ENCODE peak calls at places on chromosome 18, in four cellular contexts. O is IMR-90, K is neuronal stem cell, B is breast epithelium. I is an unnamed sample.
A peak's percentile ranks its signal among the peaks of the same experiment; 100 is the strongest.

GRCh38 chr18:5879479-5879882 is 15.8 kb downstream of the TMEM200C start:
- DNase-seq in O (peak; percentile 65), B (no peak), K (no peak), I (no peak)

GRCh38 chr18:36075862-36076587 is 8.7 kb upstream of the RPRD1A start:
- DNase-seq in B (no peak), K (no peak), O (peak; percentile 89), I (no peak)

GRCh38 chr18:68764016-68764415 is 33.9 kb upstream of the CCDC102B start:
- DNase-seq in K (no peak), O (peak; percentile 77), B (no peak), I (no peak)

GRCh38 chr18:50429207-50429948 is 54.5 kb downstream of the SKA1 start:
- DNase-seq in B (no peak), O (peak; percentile 12), K (no peak), I (no peak)

GRCh38 chr18:967037-967576 is 62.4 kb downstream of the ADCYAP1 start:
- DNase-seq in O (no peak), K (no peak), B (no peak), I (no peak)

GRCh38 chr18:31610841-31611240 is 19.2 kb downstream of the TTR start:
- DNase-seq in B (no peak), K (peak; percentile 17), O (no peak), I (no peak)

GRCh38 chr18:40935423-40935822 is 1019.6 kb upstream of the PIK3C3 start:
- DNase-seq in K (no peak), O (peak; percentile 15), B (no peak), I (no peak)

GRCh38 chr18:50559750-50560680 is at the start of gene MAPK4:
- DNase-seq in O (no peak), K (peak; percentile 48), B (no peak), I (no peak)

GRCh38 chr18:40851014-40851429 is 1104.0 kb upstream of the PIK3C3 start:
- DNase-seq in O (peak; percentile 54), B (no peak), K (no peak), I (no peak)

GRCh38 chr18:24019641-24020331 is 5.2 kb downstream of the TTC39C start:
- DNase-seq in O (no peak), K (no peak), B (no peak), I (peak; percentile 51)

GRCh38 chr18:58313491-58314032 is 269.5 kb downstream of the NEDD4L start:
- DNase-seq in K (no peak), O (no peak), B (no peak), I (no peak)

GRCh38 chr18:42517896-42518295 is 562.9 kb downstream of the PIK3C3 start:
- DNase-seq in K (no peak), O (no peak), B (no peak), I (no peak)

GRCh38 chr18:62975785-62976184 is 260.4 kb downstream of the PHLPP1 start:
- DNase-seq in K (no peak), O (no peak), B (no peak), I (no peak)

GRCh38 chr18:22168360-22168921 is 948 bp upstream of the GATA6 start:
- DNase-seq in K (no peak), O (no peak), B (no peak), I (no peak)

GRCh38 chr18:32441536-32441935 is 29.1 kb downstream of the GAREM1 start:
- DNase-seq in O (no peak), K (no peak), B (no peak), I (no peak)

GRCh38 chr18:13287372-13287771 is 68.8 kb downstream of the LDLRAD4 start:
- DNase-seq in B (no peak), K (no peak), O (no peak), I (no peak)

GRCh38 chr18:58599106-58599505 is 29.8 kb downstream of the ALPK2 start:
- DNase-seq in O (peak; percentile 58), B (no peak), K (no peak), I (no peak)

GRCh38 chr18:37442477-37442876 is 123.1 kb downstream of the CELF4 start:
- DNase-seq in O (no peak), B (no peak), K (no peak), I (no peak)

GRCh38 chr18:56221195-56222065 is 417.0 kb downstream of the TXNL1 start:
- DNase-seq in B (no peak), K (no peak), O (no peak), I (no peak)

GRCh38 chr18:48828201-48828580 is 122.6 kb downstream of the SMAD7 start:
- DNase-seq in K (no peak), O (no peak), B (no peak), I (no peak)
- H3K4me3 ChIP-seq in K (peak overlapping the region; percentile 37), O (no peak overlapping the region), B (peak overlapping the region; percentile 22), I (no peak overlapping the region)

DNA sequence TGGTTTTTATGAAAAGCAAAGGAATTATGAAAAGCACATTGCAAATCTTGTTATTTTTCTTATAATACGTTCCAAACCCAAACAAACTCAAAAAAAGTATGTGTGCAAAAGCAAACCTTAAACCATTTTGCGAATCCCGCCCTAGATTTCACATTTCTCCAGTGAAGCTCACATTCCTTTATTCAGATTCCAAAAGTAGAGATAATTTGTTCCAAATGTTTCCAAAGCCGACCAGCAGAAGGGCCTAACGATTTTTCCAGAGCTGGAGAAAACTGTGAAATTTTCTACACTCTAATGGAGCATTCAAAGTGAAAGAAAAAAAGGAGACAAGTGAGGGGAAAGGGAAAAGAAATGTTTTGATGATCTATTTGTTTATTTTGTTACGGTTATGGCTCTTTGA is 286.5 kb upstream of the SLC14A2 start:
- DNase-seq in B (no peak), K (no peak), O (no peak), I (no peak)
- H3K4me3 ChIP-seq in B (no peak overlapping the region), K (no peak overlapping the region), O (no peak overlapping the region), I (no peak overlapping the region)

GRCh38 chr18:3062798-3063563 is 50.0 kb upstream of the LPIN2 start:
- DNase-seq in O (peak; percentile 15), K (peak; percentile 51), B (peak; percentile 57), I (peak; percentile 41)
- H3K4me3 ChIP-seq in O (no peak overlapping the region), K (no peak overlapping the region), B (peak overlapping the region; percentile 21), I (no peak overlapping the region)

GRCh38 chr18:78827141-78827540 is 152.5 kb upstream of the SALL3 start:
- DNase-seq in K (no peak), O (no peak), B (no peak), I (no peak)

GRCh38 chr18:78830161-78830560 is 149.5 kb upstream of the SALL3 start:
- DNase-seq in K (no peak), O (no peak), B (no peak), I (no peak)

GRCh38 chr18:78825168-78825567 is 154.4 kb upstream of the SALL3 start:
- DNase-seq in K (no peak), B (no peak), O (no peak), I (no peak)

GRCh38 chr18:78828131-78828530 is 151.5 kb upstream of the SALL3 start:
- DNase-seq in O (no peak), K (no peak), B (no peak), I (no peak)

DNA sequence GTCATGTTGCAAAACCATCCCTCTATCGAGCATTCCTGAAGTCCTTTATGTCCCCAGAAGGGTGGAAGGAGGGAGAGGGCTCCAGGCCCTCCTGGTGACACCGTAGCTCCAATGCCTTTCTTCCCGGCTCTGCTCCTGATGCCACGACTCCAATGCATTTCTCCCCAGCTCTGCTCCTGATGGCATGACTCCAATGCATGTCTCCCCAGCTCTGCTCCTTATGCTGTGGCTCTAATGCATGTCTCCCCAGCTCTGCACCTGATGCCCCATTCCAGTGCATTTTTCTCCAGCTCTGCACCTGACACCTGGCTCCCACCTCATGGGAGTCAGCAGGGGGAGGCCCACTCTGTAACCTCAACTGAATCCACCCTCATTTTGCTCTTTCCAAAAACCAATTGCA is 153.0 kb upstream of the SALL3 start:
- DNase-seq in O (no peak), B (no peak), K (no peak), I (no peak)
- H3K4me3 ChIP-seq in O (no peak overlapping the region), B (no peak overlapping the region), K (no peak overlapping the region), I (no peak overlapping the region)

GRCh38 chr18:75247601-75248421 is 37.2 kb downstream of the TSHZ1 start:
- DNase-seq in K (no peak), O (peak; percentile 65), B (no peak), I (no peak)
- H3K4me3 ChIP-seq in K (no peak overlapping the region), O (peak overlapping the region; percentile 40), B (peak overlapping the region; percentile 46), I (peak overlapping the region; percentile 50)

DNA sequence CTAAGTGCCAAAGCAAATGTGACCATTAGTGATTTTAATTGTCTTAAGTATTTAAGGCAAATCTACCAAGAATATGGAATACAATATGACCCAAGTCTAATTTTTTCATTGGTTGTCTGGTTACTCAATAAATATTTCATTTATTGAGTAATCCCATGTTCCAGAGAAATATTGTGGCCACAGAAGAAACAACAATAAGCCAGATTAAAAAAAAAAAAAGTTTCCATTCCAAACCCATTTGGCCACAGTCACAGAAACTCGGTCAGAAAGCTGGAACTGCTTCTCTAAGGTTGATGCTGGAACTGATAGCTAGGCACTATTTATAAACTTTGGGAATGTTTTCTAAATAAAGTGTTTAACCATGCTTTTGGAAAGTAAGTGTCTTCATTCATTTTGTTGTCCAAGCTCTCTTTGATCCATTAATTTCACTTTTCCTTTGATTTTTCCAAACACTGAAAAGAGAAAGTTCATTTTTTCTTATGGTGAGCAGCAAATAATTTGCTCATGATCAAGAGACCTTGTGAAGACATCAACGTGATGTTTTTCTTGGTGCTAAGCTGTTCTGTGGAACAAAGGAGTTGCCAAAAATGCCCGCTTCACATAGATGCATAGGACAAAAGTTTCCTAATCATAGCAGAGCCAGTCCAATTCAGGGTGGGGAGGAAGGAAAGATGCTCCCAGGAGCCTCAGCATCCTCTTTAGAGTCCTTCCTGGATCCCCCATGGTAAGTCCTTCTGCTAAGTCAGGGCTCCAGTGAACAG is 72.1 kb upstream of the CCBE1 start:
- DNase-seq in K (no peak), B (no peak), O (peak; percentile 36), I (no peak)
- H3K4me3 ChIP-seq in K (no peak overlapping the region), B (no peak overlapping the region), O (no peak overlapping the region), I (no peak overlapping the region)

GRCh38 chr18:9915291-9916066 is 1.7 kb downstream of the VAPA start:
- DNase-seq in B (no peak), O (peak; percentile 7), K (no peak), I (no peak)

GRCh38 chr18:9918016-9918680 is 4.3 kb downstream of the VAPA start:
- DNase-seq in K (no peak), B (no peak), O (peak; percentile 47), I (no peak)

GRCh38 chr18:9916067-9916684 is 2.4 kb downstream of the VAPA start:
- DNase-seq in O (peak; percentile 25), B (no peak), K (no peak), I (no peak)

GRCh38 chr18:9914584-9915290 is 921 bp downstream of the VAPA start:
- DNase-seq in O (peak; percentile 84), K (peak; percentile 29), B (peak; percentile 83), I (peak; percentile 69)

GRCh38 chr18:9916814-9917213 is 3.0 kb downstream of the VAPA start:
- DNase-seq in B (no peak), O (no peak), K (no peak), I (no peak)
- H3K4me3 ChIP-seq in B (peak overlapping the region; percentile 91), O (no peak overlapping the region), K (no peak overlapping the region), I (no peak overlapping the region)

GRCh38 chr18:7579923-7580542 is 12.9 kb downstream of the PTPRM start:
- DNase-seq in O (no peak), K (no peak), B (no peak), I (no peak)
- H3K4me3 ChIP-seq in O (no peak overlapping the region), K (no peak overlapping the region), B (no peak overlapping the region), I (no peak overlapping the region)

GRCh38 chr18:29123706-29124530 is 947.0 kb upstream of the CDH2 start:
- DNase-seq in B (no peak), K (no peak), O (no peak), I (no peak)
- H3K4me3 ChIP-seq in B (no peak overlapping the region), K (no peak overlapping the region), O (no peak overlapping the region), I (no peak overlapping the region)

I was measured in effector memory CD4-positive, alpha-beta T cell.